ENCODE peak calls at places on chromosomes 1 and 21, in six cellular contexts. N, Z, O, D, Y and X are unnamed samples.

GRCh38 chr1:230766318-230766717 is 19.1 kb downstream of the CAPN9 start:
- DNase-seq in N (no peak), Z (no peak), O (no peak), D (no peak), Y (no peak), X (no peak)

GRCh38 chr1:13805431-13805830 is 105.4 kb downstream of the PRDM2 start:
- DNase-seq in N (no peak), Z (no peak), O (no peak), D (no peak), Y (no peak), X (no peak)

GRCh38 chr1:115908565-115909334 is 67.6 kb upstream of the SLC22A15 start:
- DNase-seq in N (no peak), Z (no peak), O (no peak), D (no peak), Y (peak; percentile 15), X (peak; percentile 27)

GRCh38 chr21:33362044-33362555 is 37.3 kb downstream of the IFNAR1 start:
- DNase-seq in N (peak; percentile 40), Z (no peak), O (peak; percentile 85), D (no peak), Y (no peak), X (peak; percentile 49)

GRCh38 chr21:39900491-39900890 is 33.3 kb downstream of the PCP4 start:
- DNase-seq in N (no peak), Z (no peak), O (no peak), D (no peak), Y (no peak), X (no peak)

GRCh38 chr1:35190784-35191183 is 2.2 kb downstream of the SFPQ start:
- DNase-seq in N (no peak), Z (no peak), O (no peak), D (no peak), Y (no peak), X (no peak)

GRCh38 chr1:209106237-209106741 is 477.2 kb upstream of the CAMK1G start:
- DNase-seq in N (no peak), Z (no peak), O (no peak), D (no peak), Y (no peak), X (peak; percentile 10)

GRCh38 chr1:89910780-89911179 is 84.1 kb upstream of the ZNF326 start:
- DNase-seq in N (no peak), Z (no peak), O (no peak), D (no peak), Y (no peak), X (peak; percentile 56)

GRCh38 chr1:15684468-15685283 is 556 bp downstream of the PLEKHM2 start:
- DNase-seq in N (no peak), Z (peak; percentile 85), O (peak; percentile 18), D (peak; percentile 89), Y (peak; percentile 23), X (peak; percentile 15)

GRCh38 chr1:147292635-147293251 is 50.3 kb downstream of the CHD1L start:
- DNase-seq in N (no peak), Z (no peak), O (no peak), D (no peak), Y (no peak), X (no peak)

GRCh38 chr1:155650231-155650757 is 38.3 kb downstream of the YY1AP1 start:
- DNase-seq in N (no peak), Z (no peak), O (no peak), D (no peak), Y (no peak), X (no peak)

GRCh38 chr1:155652951-155653350 is 35.6 kb downstream of the YY1AP1 start:
- DNase-seq in N (no peak), Z (no peak), O (no peak), D (no peak), Y (no peak), X (no peak)

GRCh38 chr1:155649689-155650088 is 38.9 kb downstream of the YY1AP1 start:
- DNase-seq in N (no peak), Z (no peak), O (no peak), D (no peak), Y (no peak), X (no peak)

GRCh38 chr1:155648207-155649147 is 38.5 kb downstream of the MSTO1 start:
- DNase-seq in N (no peak), Z (no peak), O (no peak), D (no peak), Y (peak; percentile 42), X (peak; percentile 17)

GRCh38 chr1:155651861-155652661 is 36.5 kb downstream of the YY1AP1 start:
- DNase-seq in N (no peak), Z (no peak), O (no peak), D (no peak), Y (no peak), X (no peak)
- H3K4me3 ChIP-seq in N (no peak overlapping the region), Z (no peak overlapping the region), O (no peak overlapping the region), D (no peak overlapping the region), Y (no peak overlapping the region), X (no peak overlapping the region)

GRCh38 chr1:241240084-241240483 is 116.9 kb downstream of the RGS7 start:
- DNase-seq in N (no peak), Z (no peak), O (no peak), D (no peak), Y (no peak), X (no peak)

GRCh38 chr1:241237873-241238272 is 119.1 kb downstream of the RGS7 start:
- DNase-seq in N (no peak), Z (no peak), O (no peak), D (no peak), Y (no peak), X (no peak)

GRCh38 chr1:241229711-241230110 is 127.3 kb downstream of the RGS7 start:
- DNase-seq in N (no peak), Z (no peak), O (no peak), D (no peak), Y (no peak), X (no peak)

DNA sequence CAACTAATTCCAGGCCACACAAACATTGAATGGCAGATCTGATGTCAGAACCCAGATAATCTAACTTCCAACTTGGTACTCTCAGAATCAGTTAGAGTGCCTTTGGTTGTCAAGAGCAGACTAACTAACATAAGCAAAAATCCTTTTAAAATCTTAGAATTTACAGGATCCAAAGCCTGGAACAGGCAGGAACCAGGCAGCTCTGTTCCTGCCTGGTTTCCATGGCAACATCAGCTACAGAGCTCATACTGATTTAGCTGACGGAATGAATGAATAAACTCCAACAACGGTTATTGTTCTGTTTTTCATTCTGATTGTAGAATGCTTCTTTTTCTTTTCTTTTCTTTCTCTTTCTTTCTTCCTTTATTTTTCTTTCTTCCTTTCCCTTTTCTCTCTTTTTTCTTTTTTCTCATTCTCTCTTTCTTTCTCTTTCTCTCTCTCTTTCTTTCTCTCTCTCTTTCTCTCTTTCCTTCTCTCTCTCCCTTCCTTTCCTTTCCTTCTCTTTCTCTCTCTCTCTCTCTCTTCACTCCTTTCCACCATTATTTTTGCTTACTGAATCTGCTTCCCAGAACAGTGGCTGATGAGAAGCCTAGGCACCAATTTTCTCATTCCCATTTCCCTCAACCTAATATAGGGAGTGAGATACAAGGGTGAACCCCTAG is 121.6 kb downstream of the RGS7 start:
- DNase-seq in N (no peak), Z (no peak), O (no peak), D (no peak), Y (peak; percentile 9), X (no peak)
- H3K27ac ChIP-seq in N (no peak overlapping the region), Z (no peak overlapping the region), O (no peak overlapping the region), D (no peak overlapping the region), Y (no peak overlapping the region), X (no peak overlapping the region)

GRCh38 chr1:196563768-196564167 is 44.5 kb downstream of the KCNT2 start:
- DNase-seq in N (no peak), Z (no peak), O (no peak), D (no peak), Y (no peak), X (no peak)

GRCh38 chr1:196557797-196558196 is 50.4 kb downstream of the KCNT2 start:
- DNase-seq in N (no peak), Z (no peak), O (no peak), D (no peak), Y (no peak), X (no peak)

GRCh38 chr1:196559314-196559713 is 48.9 kb downstream of the KCNT2 start:
- DNase-seq in N (no peak), Z (no peak), O (no peak), D (no peak), Y (no peak), X (no peak)

DNA sequence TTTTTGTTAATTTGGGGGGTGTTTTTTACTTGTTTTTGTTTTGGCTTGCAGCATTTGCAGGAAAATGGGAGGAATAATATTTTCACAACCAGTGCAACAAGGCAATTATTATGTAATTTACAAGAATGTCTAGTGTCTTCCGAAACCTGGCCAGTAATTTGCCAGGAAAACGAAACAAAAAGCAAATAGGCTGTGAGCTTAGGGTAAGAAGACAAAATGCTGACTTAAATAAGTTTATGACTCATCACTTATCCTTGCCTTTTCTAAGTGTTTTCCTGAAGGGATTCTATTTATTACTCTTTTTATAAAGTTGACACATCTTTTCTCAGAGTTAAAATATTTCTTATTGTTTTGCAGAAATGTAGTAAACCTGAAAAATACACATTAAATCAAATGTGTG is 49.8 kb downstream of the KCNT2 start:
- DNase-seq in N (no peak), Z (no peak), O (no peak), D (no peak), Y (no peak), X (peak; percentile 90)
- H3K4me3 ChIP-seq in N (no peak overlapping the region), Z (peak overlapping the region; percentile 29), O (no peak overlapping the region), D (no peak overlapping the region), Y (no peak overlapping the region), X (no peak overlapping the region)

GRCh38 chr1:84480658-84481057 is 1.6 kb downstream of the RPF1 start:
- DNase-seq in N (no peak), Z (no peak), O (no peak), D (no peak), Y (no peak), X (no peak)

GRCh38 chr1:84476225-84476624 is 2.8 kb upstream of the RPF1 start:
- DNase-seq in N (no peak), Z (no peak), O (no peak), D (no peak), Y (no peak), X (no peak)

GRCh38 chr1:84479998-84480397 is 932 bp downstream of the RPF1 start:
- DNase-seq in N (no peak), Z (no peak), O (no peak), D (peak; percentile 15), Y (no peak), X (no peak)

GRCh38 chr1:84481317-84481716 is 2.3 kb downstream of the RPF1 start:
- DNase-seq in N (no peak), Z (no peak), O (no peak), D (peak; percentile 67), Y (no peak), X (no peak)

DNA sequence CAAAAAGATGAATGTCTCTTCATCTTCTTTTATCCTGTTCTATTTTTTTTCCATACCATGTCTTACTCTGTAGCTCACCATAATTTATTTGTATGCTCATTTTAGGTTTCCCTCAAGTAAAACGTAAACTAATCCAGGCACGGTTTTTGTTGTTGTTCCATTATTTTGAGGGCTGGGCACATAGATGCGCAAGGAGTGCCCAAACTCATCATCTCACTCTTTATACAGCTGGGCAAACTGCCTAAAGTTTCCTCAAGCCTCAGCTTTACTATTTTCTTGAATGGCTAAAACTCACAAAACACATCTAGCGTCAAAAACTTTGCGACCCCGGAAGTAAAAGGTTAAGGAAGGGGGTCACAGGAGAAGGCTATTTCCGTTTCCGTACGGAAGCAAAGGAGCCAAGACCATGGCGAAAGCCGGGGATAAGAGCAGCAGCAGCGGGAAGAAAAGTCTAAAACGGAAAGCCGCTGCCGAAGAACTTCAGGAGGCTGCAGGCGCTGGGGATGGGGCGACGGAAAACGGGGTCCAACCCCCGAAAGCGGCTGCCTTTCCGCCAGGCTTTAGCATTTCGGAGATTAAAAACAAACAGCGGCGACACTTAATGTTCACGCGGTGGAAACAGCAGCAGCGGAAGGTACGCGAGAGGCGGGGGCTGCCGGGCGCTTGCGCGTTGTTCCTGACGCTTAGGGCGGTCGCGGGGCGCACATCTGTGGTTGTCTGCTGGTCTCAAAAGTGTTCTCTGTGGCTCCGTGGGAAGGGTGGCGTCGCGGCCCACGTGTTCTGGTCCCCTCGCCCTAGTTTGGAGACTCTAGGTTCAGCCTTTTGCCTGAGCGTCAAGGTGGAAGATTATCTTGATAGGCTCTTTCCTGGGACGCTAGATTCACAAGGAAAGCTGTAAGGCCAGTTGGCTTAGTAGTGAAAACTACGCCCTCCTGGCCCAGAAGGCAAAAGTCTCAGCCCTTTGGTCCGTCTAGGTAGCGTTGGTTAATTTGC is at the start of gene RPF1:
- DNase-seq in N (peak; percentile 55), Z (peak; percentile 77), O (peak; percentile 83), D (peak; percentile 65), Y (peak; percentile 49), X (peak; percentile 86)
- H3K27ac ChIP-seq in N (peak within 1 kb of the TSS; percentile 88), Z (peak within 1 kb of the TSS; percentile 89), O (peak within 1 kb of the TSS; percentile 65), D (peak within 1 kb of the TSS; percentile 88), Y (no peak within 1 kb of the TSS), X (peak within 1 kb of the TSS; percentile 85)